ENCODE peak calls at places on chromosomes 1 and 21, in seven cellular contexts. X is pancreas; J is activated CD4-positive, alpha-beta T cell treated with anti-CD3 and anti-CD28 coated beads, Interleukin-2, amount 10 ng/mL, durations not matched to agents 7 days and 5 days; H is activated naive CD8-positive, alpha-beta T cell treated with anti-CD3 and anti-CD28 coated beads, Interleukin-2, amount 50 U/mL, for 24 hours; Y is tibial artery; T is activated naive CD4-positive, alpha-beta T cell treated with anti-CD3 and anti-CD28 coated beads for 36 hours; Q is NCI-H774. I is an unnamed sample.

GRCh38 chr21:37548521-37548981 is 182.0 kb downstream of the DYRK1A start:
- DNase-seq in Y (no peak), H (no peak), Q (no peak), X (no peak), T (no peak), J (no peak), I (no peak)

GRCh38 chr1:117826551-117827078 is 102.8 kb downstream of the GDAP2 start:
- DNase-seq in J (no peak), H (no peak), T (no peak), Y (peak), Q (no peak), X (peak), I (peak)

GRCh38 chr1:62131093-62131725 is 63.4 kb upstream of the L1TD1 start:
- DNase-seq in X (no peak), H (peak), Q (peak), Y (no peak), T (peak), J (peak), I (peak)

GRCh38 chr1:179137623-179138235 is 55.9 kb downstream of the TOR3A start:
- DNase-seq in H (no peak), Y (no peak), T (no peak), Q (no peak), J (no peak), X (no peak), I (peak)

GRCh38 chr1:58836396-58836795 is 52.5 kb upstream of the JUN start:
- DNase-seq in X (no peak), Q (no peak), T (no peak), Y (no peak), H (no peak), J (no peak), I (no peak)

GRCh38 chr1:29823536-29823935 is 587.2 kb downstream of the PTPRU start:
- DNase-seq in J (no peak), Y (peak), H (no peak), X (no peak), T (no peak), Q (no peak), I (no peak)

GRCh38 chr21:28883931-28884330 is 108.7 kb downstream of the LTN1 start:
- DNase-seq in Y (no peak), X (no peak), T (no peak), J (no peak), H (no peak), Q (no peak), I (no peak)

GRCh38 chr1:232718928-232719927 is 86.0 kb upstream of the MAP10 start:
- DNase-seq in Y (no peak), X (no peak), H (no peak), J (no peak), Q (no peak), T (no peak), I (no peak)

GRCh38 chr1:245060684-245061374 is 94.0 kb upstream of the KIF26B start:
- DNase-seq in J (no peak), X (peak), Q (no peak), T (no peak), H (no peak), Y (no peak), I (no peak)

GRCh38 chr1:71193153-71193552 is 112.3 kb upstream of the ZRANB2 start:
- DNase-seq in H (no peak), T (no peak), X (no peak), J (no peak), Q (no peak), Y (no peak), I (no peak)

GRCh38 chr1:70066711-70067110 is 138.7 kb downstream of the LRRC40 start:
- DNase-seq in Y (no peak), Q (no peak), J (no peak), X (no peak), T (no peak), H (no peak), I (no peak)

GRCh38 chr1:36328713-36329112 is 5.3 kb upstream of the EVA1B start:
- DNase-seq in Q (peak), H (no peak), J (no peak), Y (no peak), X (no peak), T (no peak), I (no peak)

GRCh38 chr1:50181027-50181663 is 72.4 kb downstream of the ELAVL4 start:
- DNase-seq in Q (no peak), J (no peak), X (no peak), Y (no peak), T (no peak), H (no peak), I (no peak)